ENCODE peak calls at places on chromosomes 7 and 10, in seven cellular contexts. V is ovary, D is body of pancreas, J is bronchial epithelial cell, G is epithelial cell of esophagus, Z is Peyer's patch, S is A549. O is an unnamed sample.

GRCh38 chr10:100607439-100607838 is 71.7 kb downstream of the HIF1AN start:
- DNase-seq in V (no peak), D (no peak), J (no peak), G (no peak), Z (no peak), S (no peak), O (no peak)

GRCh38 chr7:29478218-29478617 is 85.4 kb upstream of the PRR15 start:
- DNase-seq in V (no peak), D (no peak), J (no peak), G (no peak), Z (no peak), S (no peak), O (no peak)

GRCh38 chr7:19520392-19520791 is 188.4 kb downstream of the POLR1F start:
- DNase-seq in V (no peak), D (no peak), J (no peak), G (no peak), Z (no peak), S (no peak), O (no peak)

GRCh38 chr7:1425292-1426136 is 33.8 kb downstream of the MICALL2 start:
- DNase-seq in V (no peak), D (no peak), J (no peak), G (no peak), Z (no peak), S (peak), O (no peak)

GRCh38 chr7:40763319-40764287 is 628.8 kb downstream of the SUGCT start:
- DNase-seq in V (no peak), D (no peak), J (no peak), G (peak), Z (no peak), S (no peak), O (no peak)

GRCh38 chr7:50651227-50651989 is 86.2 kb upstream of the DDC start:
- DNase-seq in V (no peak), D (no peak), J (peak), G (peak), Z (no peak), S (no peak), O (no peak)

GRCh38 chr7:70583965-70584883 is 547.7 kb upstream of the GALNT17 start:
- DNase-seq in V (no peak), D (no peak), J (no peak), G (peak), Z (no peak), S (no peak), O (no peak)

GRCh38 chr7:137661634-137662033 is 185.1 kb downstream of the DGKI start:
- DNase-seq in V (no peak), D (no peak), J (no peak), G (no peak), Z (no peak), S (no peak), O (no peak)

GRCh38 chr10:77504870-77505257 is 132.7 kb downstream of the KCNMA1 start:
- DNase-seq in V (no peak), D (peak), J (peak), G (peak), Z (no peak), S (peak), O (no peak)

GRCh38 chr10:35986756-35987467 is 344.8 kb upstream of the FZD8 start:
- DNase-seq in V (no peak), D (no peak), J (no peak), G (no peak), Z (no peak), S (no peak), O (no peak)

GRCh38 chr7:127252380-127252718 is 392 bp downstream of the GRM8 start:
- DNase-seq in V (no peak), D (no peak), J (no peak), G (no peak), Z (no peak), S (no peak), O (no peak)

GRCh38 chr7:127252736-127253288 is at the start of gene GRM8:
- DNase-seq in V (peak), D (peak), J (no peak), G (peak), Z (peak), S (peak), O (no peak)

GRCh38 chr7:127251458-127252379 is 1.0 kb downstream of the GRM8 start:
- DNase-seq in V (no peak), D (peak), J (peak), G (no peak), Z (peak), S (peak), O (no peak)

GRCh38 chr7:127250312-127251047 is 2.3 kb downstream of the GRM8 start:
- DNase-seq in V (no peak), D (no peak), J (peak), G (peak), Z (no peak), S (no peak), O (no peak)

GRCh38 chr7:127251048-127251451 is 1.7 kb downstream of the GRM8 start:
- DNase-seq in V (no peak), D (no peak), J (no peak), G (no peak), Z (no peak), S (no peak), O (no peak)
- H3K4me3 ChIP-seq in V (no peak), D (no peak), J (no peak), G (no peak), Z (peak), S (no peak), O (peak)

GRCh38 chr7:158228986-158229385 is 358.6 kb downstream of the PTPRN2 start:
- DNase-seq in V (no peak), D (no peak), J (no peak), G (no peak), Z (no peak), S (no peak), O (no peak)
- TF ChIP-seq CTCF in V (no peak), D (no peak), J (no peak), G (no peak), Z (no peak), S (no peak), O (no peak)

GRCh38 chr10:95286707-95287106 is 4.1 kb downstream of the PDLIM1 start:
- DNase-seq in V (no peak), D (no peak), J (no peak), G (peak), Z (no peak), S (no peak), O (no peak)
- H3K4me3 ChIP-seq in V (no peak), D (no peak), J (no peak), G (no peak), Z (peak), S (no peak), O (no peak)

GRCh38 chr10:58531084-58531695 is 18.5 kb downstream of the BICC1 start:
- DNase-seq in V (no peak), D (peak), J (peak), G (peak), Z (no peak), S (no peak), O (no peak)
- TF ChIP-seq CTCF in V (no peak), D (peak), J (peak), G (peak), Z (peak), S (peak), O (peak)

DNA sequence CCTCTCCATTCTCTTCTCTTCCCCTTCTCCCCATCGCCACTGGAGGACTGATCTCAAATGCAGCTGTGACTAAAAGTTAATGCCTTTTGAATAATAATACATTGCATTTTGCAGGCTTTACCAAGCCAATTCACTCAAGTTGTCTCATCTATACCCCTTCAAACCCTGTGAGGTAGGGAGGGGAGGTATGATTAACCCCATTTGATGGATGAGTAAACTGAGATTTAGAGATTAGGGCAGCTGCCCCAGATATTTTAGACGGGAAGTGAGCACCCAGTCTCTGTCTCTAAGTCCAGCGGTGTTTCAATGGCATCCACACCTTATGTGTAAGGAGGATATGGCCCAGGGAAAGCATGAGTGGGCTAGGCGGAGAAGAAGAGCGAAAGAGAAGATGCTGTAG is 1.1 kb downstream of the CPA5 start:
- DNase-seq in V (no peak), D (no peak), J (no peak), G (no peak), Z (no peak), S (no peak), O (no peak)
- H3K4me3 ChIP-seq in V (no peak), D (no peak), J (no peak), G (no peak), Z (no peak), S (no peak), O (no peak)

GRCh38 chr10:43043342-43043772 is 33.5 kb upstream of the RET start:
- DNase-seq in V (peak), D (no peak), J (no peak), G (no peak), Z (no peak), S (no peak), O (no peak)

GRCh38 chr10:43044444-43045245 is 32.2 kb upstream of the RET start:
- DNase-seq in V (peak), D (no peak), J (no peak), G (no peak), Z (peak), S (no peak), O (no peak)

GRCh38 chr10:43041422-43042342 is 35.2 kb upstream of the RET start:
- DNase-seq in V (peak), D (no peak), J (no peak), G (no peak), Z (peak), S (no peak), O (no peak)

GRCh38 chr10:43043773-43044394 is 33.0 kb upstream of the RET start:
- DNase-seq in V (peak), D (no peak), J (no peak), G (no peak), Z (peak), S (no peak), O (no peak)

DNA sequence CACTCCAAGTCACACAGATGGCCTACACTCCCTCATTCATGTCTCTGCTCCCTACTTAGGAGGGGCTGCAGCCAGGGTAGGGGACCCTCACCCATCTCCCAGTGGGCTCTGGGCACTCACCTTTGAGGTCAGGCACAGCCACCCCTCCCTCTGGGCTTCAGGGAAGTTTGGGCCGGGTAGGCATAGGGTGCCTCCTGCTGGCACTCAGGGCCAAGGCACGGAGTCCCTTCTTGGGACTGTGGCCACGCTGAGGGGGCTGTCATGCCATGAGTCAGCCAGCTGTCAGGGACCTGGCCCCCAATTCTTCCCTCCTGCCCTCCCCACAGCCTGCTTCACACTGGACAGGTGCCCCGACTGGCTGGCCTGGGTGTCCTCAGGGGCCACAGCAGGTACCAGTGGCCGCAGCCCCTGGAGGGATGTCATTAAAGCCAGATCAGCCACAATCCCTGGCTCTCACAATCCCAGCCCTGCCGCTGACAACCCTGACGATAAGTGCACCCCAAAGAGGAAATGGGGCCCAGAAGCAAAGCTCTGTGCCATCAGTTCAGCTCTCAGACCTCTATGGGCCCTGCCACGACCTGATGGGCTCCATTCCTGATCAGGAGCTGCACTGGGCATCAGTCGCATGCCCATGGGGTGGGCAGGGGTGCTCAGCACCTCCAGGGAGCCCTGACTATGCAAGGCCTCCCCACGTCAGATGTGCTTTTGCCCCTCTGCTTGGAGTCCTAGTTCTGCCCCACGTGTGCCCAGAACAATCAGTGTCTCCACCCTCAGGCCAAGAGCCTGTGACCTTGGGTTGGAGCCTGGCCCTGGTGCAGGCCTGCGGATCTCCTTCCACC is 34.1 kb upstream of the RET start:
- DNase-seq in V (peak), D (no peak), J (no peak), G (no peak), Z (peak), S (no peak), O (no peak)
- TF ChIP-seq CTCF in V (no peak), D (no peak), J (no peak), G (no peak), Z (no peak), S (no peak), O (no peak)

DNA sequence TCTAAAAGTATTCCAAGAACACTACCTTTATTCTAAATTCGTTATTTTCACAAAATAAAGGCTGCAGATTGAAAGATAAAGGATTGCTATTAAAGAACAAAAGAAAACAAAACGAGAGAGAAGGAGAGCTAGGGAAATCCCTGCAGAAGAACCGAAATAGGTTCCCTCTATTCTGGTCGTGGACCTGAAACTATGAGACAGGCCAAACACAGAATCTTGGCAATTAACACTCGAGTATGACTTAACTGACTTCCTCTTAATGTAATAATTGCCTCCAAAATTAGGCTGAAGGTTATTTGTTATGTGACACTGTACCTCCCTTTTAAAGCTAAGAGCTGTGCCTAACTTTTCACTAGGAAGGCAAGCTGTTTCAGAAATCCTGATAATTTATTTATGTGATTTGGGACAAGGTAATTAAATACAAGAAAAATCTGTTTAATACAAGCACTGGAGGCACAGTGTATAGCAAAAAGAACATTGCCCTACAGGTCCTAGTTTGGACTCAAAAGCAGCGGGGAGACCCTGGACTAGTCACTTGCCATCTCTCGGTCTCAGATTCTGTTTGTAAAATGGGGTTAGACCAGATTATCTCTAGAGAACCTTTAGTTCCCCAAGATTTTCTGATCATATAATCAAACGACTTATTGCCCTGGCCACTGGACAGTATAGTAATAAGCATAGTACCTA is 11.6 kb downstream of the NAMPT start:
- DNase-seq in V (no peak), D (no peak), J (no peak), G (no peak), Z (no peak), S (no peak), O (no peak)
- H3K4me3 ChIP-seq in V (no peak), D (no peak), J (no peak), G (no peak), Z (no peak), S (no peak), O (no peak)

DNA sequence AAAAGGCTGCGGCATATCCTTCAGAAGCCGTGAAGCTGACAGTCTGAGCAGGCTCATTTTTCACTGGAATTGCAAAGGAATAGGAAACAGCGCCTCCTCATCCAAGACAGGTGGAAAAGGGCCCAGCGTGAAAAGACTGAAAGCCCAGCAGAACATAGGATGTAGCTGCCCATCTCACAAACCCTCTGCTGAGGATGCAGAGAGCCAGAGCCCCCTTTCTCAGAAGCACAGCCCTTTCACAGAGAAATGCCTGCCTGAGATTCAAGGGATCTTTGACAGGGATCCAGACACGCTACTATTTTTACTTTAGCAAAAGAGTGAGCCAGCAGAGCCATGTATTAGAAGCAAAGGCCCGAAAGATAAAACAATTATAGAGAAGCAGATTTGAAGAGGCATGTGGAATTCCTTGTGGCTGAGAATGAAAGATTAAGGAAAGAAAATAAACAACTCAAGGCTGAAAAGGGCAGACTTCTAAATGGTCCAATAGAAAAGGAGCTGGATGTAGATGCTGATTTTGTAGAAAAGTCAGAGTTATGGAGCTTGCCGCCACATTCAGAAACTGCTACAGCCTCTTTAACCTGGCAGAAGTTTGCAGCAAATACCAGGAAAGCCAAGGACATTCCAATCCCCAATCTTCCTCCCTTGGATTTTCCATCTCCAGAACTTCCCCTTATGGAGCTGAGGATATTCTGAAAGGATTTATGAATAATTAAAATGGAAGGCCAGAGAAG is 36.9 kb downstream of the GDI2 start:
- DNase-seq in V (no peak), D (no peak), J (no peak), G (no peak), Z (no peak), S (no peak), O (no peak)
- TF ChIP-seq CTCF in V (no peak), D (no peak), J (no peak), G (no peak), Z (no peak), S (peak), O (no peak)

DNA sequence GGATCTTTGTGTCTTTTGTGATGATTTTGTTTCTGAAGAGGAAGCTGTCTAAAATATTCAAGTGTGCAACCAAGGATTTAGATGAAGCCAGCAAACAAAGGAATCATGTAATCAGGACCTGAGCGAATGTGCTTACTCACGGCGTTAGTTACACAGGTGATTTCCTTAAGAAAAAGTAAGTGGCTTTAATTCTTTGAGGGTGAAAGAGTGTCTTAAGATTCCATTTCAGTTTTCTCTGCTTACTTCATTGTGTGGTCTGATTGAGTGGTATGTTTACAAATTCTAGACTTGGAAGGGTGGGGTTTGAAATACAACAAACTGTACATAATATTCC is 257.1 kb downstream of the ARHGAP21 start:
- DNase-seq in V (no peak), D (no peak), J (no peak), G (peak), Z (no peak), S (no peak), O (no peak)
- H3K4me3 ChIP-seq in V (no peak), D (no peak), J (peak), G (peak), Z (peak), S (peak), O (peak)

O was measured in esophagus squamous epithelium.